ENCODE peak calls at places on chromosomes 6 and 20, in eight cellular contexts. M is BE2C; H is HFF-Myc; O is HT-29; V is GM13977; U is CD4-positive, alpha-beta memory T cell; B is hepatocyte; R is HT1080. G is an unnamed sample.

GRCh38 chr6:170292778-170293164 is 1.9 kb upstream of the DLL1 start:
- DNase-seq in M (no peak), O (no peak), B (no peak), U (no peak), H (no peak), V (no peak), R (no peak), G (no peak)

GRCh38 chr6:64497634-64498033 is 862.0 kb downstream of the PHF3 start:
- DNase-seq in B (no peak), V (no peak), H (no peak), M (no peak), R (no peak), O (no peak), U (no peak), G (no peak)

GRCh38 chr6:40545954-40546353 is 41.2 kb downstream of the LRFN2 start:
- DNase-seq in U (no peak), R (no peak), M (no peak), V (no peak), O (no peak), H (no peak), B (no peak), G (peak; percentile 67)

GRCh38 chr6:32432050-32432450 is 7.6 kb upstream of the HLA-DRA start:
- DNase-seq in B (peak; percentile 55), O (peak; percentile 40), M (no peak), V (peak; percentile 23), U (peak; percentile 28), H (no peak), R (peak; percentile 7), G (no peak)

GRCh38 chr20:13261460-13262301 is 40.6 kb downstream of the ISM1 start:
- DNase-seq in R (peak; percentile 69), V (peak; percentile 55), O (peak; percentile 75), H (no peak), U (peak; percentile 62), B (peak; percentile 63), M (peak; percentile 48), G (peak; percentile 20)

GRCh38 chr6:138468320-138469015 is 30.8 kb downstream of the NHSL1 start:
- DNase-seq in H (no peak), B (no peak), M (no peak), O (peak; percentile 76), V (no peak), U (no peak), R (peak; percentile 77), G (no peak)

GRCh38 chr20:63227260-63227659 is 8.4 kb upstream of the BIRC7 start:
- DNase-seq in R (no peak), V (no peak), H (no peak), B (no peak), U (no peak), O (no peak), M (no peak), G (no peak)

GRCh38 chr6:165245287-165245686 is 64.1 kb downstream of the C6orf118 start:
- DNase-seq in O (peak; percentile 30), U (no peak), B (peak; percentile 33), H (no peak), M (no peak), R (peak; percentile 27), V (no peak), G (no peak)

GRCh38 chr6:52420668-52421358 is 671 bp downstream of the EFHC1 start:
- DNase-seq in U (no peak), M (peak; percentile 46), H (no peak), R (peak; percentile 73), O (peak; percentile 78), B (peak; percentile 45), V (no peak), G (no peak)

G was measured in NT2/D1.